ENCODE peak calls at places on chromosomes 11 and 22, in four cellular contexts. V is fibroblast of mammary gland, B is LoVo, M is cerebellum. F is an unnamed sample.

GRCh38 chr11:33692013-33692504 is 8.6 kb downstream of the C11orf91 start:
- DNase-seq in B (peak), M (peak), V (peak), F (no peak)

GRCh38 chr11:75346912-75347647 is 4.4 kb downstream of the ARRB1 start:
- DNase-seq in B (no peak), M (peak), V (peak), F (peak)

GRCh38 chr22:45493286-45493771 is 9.4 kb upstream of the FBLN1 start:
- DNase-seq in V (peak), M (no peak), B (no peak), F (no peak)

GRCh38 chr11:92070026-92070889 is 154.4 kb upstream of the FAT3 start:
- DNase-seq in B (no peak), V (no peak), M (no peak), F (no peak)

GRCh38 chr11:61035086-61035835 is 63.8 kb downstream of the CD6 start:
- DNase-seq in V (no peak), M (no peak), B (no peak), F (no peak)

GRCh38 chr11:62757846-62758788 is 3.3 kb upstream of the POLR2G start:
- DNase-seq in M (no peak), B (no peak), V (no peak), F (no peak)

GRCh38 chr22:43000441-43001175 is 14.3 kb downstream of the PACSIN2 start:
- DNase-seq in B (no peak), V (peak), M (no peak), F (no peak)

GRCh38 chr11:88104408-88104807 is 70.8 kb downstream of the RAB38 start:
- DNase-seq in V (no peak), B (peak), M (no peak), F (no peak)

GRCh38 chr11:125075242-125075625 is 12.1 kb downstream of the SLC37A2 start:
- DNase-seq in V (no peak), B (no peak), M (no peak), F (peak)

GRCh38 chr22:29457730-29458129 is 19.3 kb downstream of the RFPL1 start:
- DNase-seq in V (peak), M (peak), B (no peak), F (no peak)

F was measured in left lung.